ENCODE peak calls at places on chromosomes 4 and X, in six cellular contexts. One of them, this sample, is unnamed. For H3K9me3, the result is how much of the 10 kb centered on the place peaks cover.

GRCh38 chrX:4787971-4788370 is 1074.5 kb upstream of the PRKX start:
- DNase-seq in CD8-positive, alpha-beta T cell: no peak
- DNase-seq in IMR-90: no peak
- DNase-seq in stomach: no peak
- DNase-seq in right cardiac atrium: no peak
- DNase-seq in trophoblast cell: no peak
- DNase-seq in this sample: no peak

GRCh38 chr4:114659386-114660008 is 60.9 kb downstream of the UGT8 start:
- DNase-seq in CD8-positive, alpha-beta T cell: peak
- DNase-seq in IMR-90: peak
- DNase-seq in stomach: peak
- DNase-seq in right cardiac atrium: peak
- DNase-seq in trophoblast cell: peak
- DNase-seq in this sample: no peak

GRCh38 chr4:43223820-43224219 is 331.3 kb downstream of the GRXCR1 start:
- DNase-seq in CD8-positive, alpha-beta T cell: no peak
- DNase-seq in IMR-90: no peak
- DNase-seq in stomach: no peak
- DNase-seq in right cardiac atrium: no peak
- DNase-seq in trophoblast cell: no peak
- DNase-seq in this sample: no peak

GRCh38 chr4:174553828-174554227 is 31.5 kb upstream of the HPGD start:
- DNase-seq in CD8-positive, alpha-beta T cell: no peak
- DNase-seq in IMR-90: no peak
- DNase-seq in stomach: no peak
- DNase-seq in right cardiac atrium: no peak
- DNase-seq in trophoblast cell: no peak
- DNase-seq in this sample: no peak

GRCh38 chr4:42151568-42152506 is 618 bp downstream of the BEND4 start:
- DNase-seq in CD8-positive, alpha-beta T cell: peak
- DNase-seq in IMR-90: no peak
- DNase-seq in stomach: peak
- DNase-seq in right cardiac atrium: peak
- DNase-seq in trophoblast cell: peak
- DNase-seq in this sample: no peak

GRCh38 chr4:122798101-122798500 is 28.5 kb upstream of the FGF2 start:
- DNase-seq in CD8-positive, alpha-beta T cell: no peak
- DNase-seq in IMR-90: peak
- DNase-seq in stomach: no peak
- DNase-seq in right cardiac atrium: peak
- DNase-seq in trophoblast cell: peak
- DNase-seq in this sample: no peak

GRCh38 chrX:41695464-41695863 is 6.7 kb downstream of the GPR34 start:
- DNase-seq in CD8-positive, alpha-beta T cell: no peak
- DNase-seq in IMR-90: peak
- DNase-seq in stomach: no peak
- DNase-seq in right cardiac atrium: no peak
- DNase-seq in trophoblast cell: peak
- DNase-seq in this sample: no peak

GRCh38 chr4:48795108-48795507 is 15.0 kb upstream of the FRYL start:
- DNase-seq in CD8-positive, alpha-beta T cell: no peak
- DNase-seq in IMR-90: no peak
- DNase-seq in stomach: no peak
- DNase-seq in right cardiac atrium: no peak
- DNase-seq in trophoblast cell: no peak
- DNase-seq in this sample: no peak

GRCh38 chr4:79395883-79396282 is 12.1 kb downstream of the GK2 start:
- DNase-seq in CD8-positive, alpha-beta T cell: no peak
- DNase-seq in IMR-90: no peak
- DNase-seq in stomach: no peak
- DNase-seq in right cardiac atrium: no peak
- DNase-seq in trophoblast cell: no peak
- DNase-seq in this sample: no peak

GRCh38 chrX:20514358-20514757 is 247.6 kb upstream of the RPS6KA3 start:
- DNase-seq in CD8-positive, alpha-beta T cell: no peak
- DNase-seq in IMR-90: peak
- DNase-seq in stomach: no peak
- DNase-seq in right cardiac atrium: no peak
- DNase-seq in trophoblast cell: peak
- DNase-seq in this sample: no peak

GRCh38 chrX:18886344-18887161 is 97.4 kb downstream of the PHKA2 start:
- DNase-seq in CD8-positive, alpha-beta T cell: peak
- DNase-seq in IMR-90: peak
- DNase-seq in stomach: peak
- DNase-seq in right cardiac atrium: peak
- DNase-seq in trophoblast cell: peak
- DNase-seq in this sample: peak

GRCh38 chrX:136755411-136755810 is 25.3 kb downstream of the ARHGEF6 start:
- DNase-seq in CD8-positive, alpha-beta T cell: no peak
- DNase-seq in IMR-90: no peak
- DNase-seq in stomach: no peak
- DNase-seq in right cardiac atrium: no peak
- DNase-seq in trophoblast cell: no peak
- DNase-seq in this sample: no peak

GRCh38 chr4:173538903-173539445 is 8.9 kb upstream of the HAND2 start:
- DNase-seq in CD8-positive, alpha-beta T cell: no peak
- DNase-seq in IMR-90: no peak
- DNase-seq in stomach: no peak
- DNase-seq in right cardiac atrium: peak
- DNase-seq in trophoblast cell: no peak
- DNase-seq in this sample: no peak

GRCh38 chrX:65644621-65645287 is 22.7 kb upstream of the MSN start:
- DNase-seq in CD8-positive, alpha-beta T cell: peak
- DNase-seq in IMR-90: peak
- DNase-seq in stomach: peak
- DNase-seq in right cardiac atrium: peak
- DNase-seq in trophoblast cell: peak
- DNase-seq in this sample: peak

GRCh38 chr4:156377036-156377700 is 423.5 kb upstream of the CTSO start:
- DNase-seq in CD8-positive, alpha-beta T cell: no peak
- DNase-seq in IMR-90: peak
- DNase-seq in stomach: no peak
- DNase-seq in right cardiac atrium: no peak
- DNase-seq in trophoblast cell: peak
- DNase-seq in this sample: no peak

GRCh38 chr4:138951764-138952163 is 63.8 kb upstream of the NOCT start:
- DNase-seq in CD8-positive, alpha-beta T cell: no peak
- DNase-seq in IMR-90: no peak
- DNase-seq in stomach: no peak
- DNase-seq in right cardiac atrium: no peak
- DNase-seq in trophoblast cell: peak
- DNase-seq in this sample: no peak

GRCh38 chrX:74613350-74614192 is 853 bp downstream of the RLIM start:
- DNase-seq in CD8-positive, alpha-beta T cell: no peak
- DNase-seq in IMR-90: peak
- DNase-seq in stomach: peak
- DNase-seq in right cardiac atrium: peak
- DNase-seq in trophoblast cell: peak
- DNase-seq in this sample: no peak

GRCh38 chr4:145886871-145887240 is 51.8 kb downstream of the ZNF827 start:
- DNase-seq in CD8-positive, alpha-beta T cell: no peak
- DNase-seq in IMR-90: no peak
- DNase-seq in stomach: no peak
- DNase-seq in right cardiac atrium: peak
- DNase-seq in trophoblast cell: no peak
- DNase-seq in this sample: no peak

GRCh38 chr4:39256436-39256835 is 74.1 kb downstream of the WDR19 start:
- DNase-seq in CD8-positive, alpha-beta T cell: no peak
- DNase-seq in IMR-90: no peak
- DNase-seq in stomach: no peak
- DNase-seq in right cardiac atrium: no peak
- DNase-seq in trophoblast cell: no peak
- DNase-seq in this sample: no peak

GRCh38 chr4:95550566-95550965 is 1.8 kb upstream of the UNC5C start:
- DNase-seq in CD8-positive, alpha-beta T cell: no peak
- DNase-seq in IMR-90: no peak
- DNase-seq in stomach: no peak
- DNase-seq in right cardiac atrium: no peak
- DNase-seq in trophoblast cell: no peak
- DNase-seq in this sample: no peak
- H3K4me3 ChIP-seq in CD8-positive, alpha-beta T cell: no peak
- H3K4me3 ChIP-seq in IMR-90: no peak
- H3K4me3 ChIP-seq in stomach: no peak
- H3K4me3 ChIP-seq in right cardiac atrium: peak
- H3K4me3 ChIP-seq in trophoblast cell: no peak
- H3K4me3 ChIP-seq in this sample: no peak

GRCh38 chr4:25837107-25837506 is 25.7 kb downstream of the SEL1L3 start:
- DNase-seq in CD8-positive, alpha-beta T cell: no peak
- DNase-seq in IMR-90: no peak
- DNase-seq in stomach: no peak
- DNase-seq in right cardiac atrium: no peak
- DNase-seq in trophoblast cell: no peak
- DNase-seq in this sample: no peak
- H3K9me3 ChIP-seq in CD8-positive, alpha-beta T cell: under half
- H3K9me3 ChIP-seq in IMR-90: under half
- H3K9me3 ChIP-seq in stomach: under half
- H3K9me3 ChIP-seq in right cardiac atrium: under half
- H3K9me3 ChIP-seq in trophoblast cell: under half
- H3K9me3 ChIP-seq in this sample: under half

GRCh38 chr4:159770398-159770797 is 667.5 kb downstream of the RAPGEF2 start:
- DNase-seq in CD8-positive, alpha-beta T cell: no peak
- DNase-seq in IMR-90: no peak
- DNase-seq in stomach: no peak
- DNase-seq in right cardiac atrium: no peak
- DNase-seq in trophoblast cell: no peak
- DNase-seq in this sample: no peak

GRCh38 chr4:159765402-159765801 is 662.5 kb downstream of the RAPGEF2 start:
- DNase-seq in CD8-positive, alpha-beta T cell: no peak
- DNase-seq in IMR-90: no peak
- DNase-seq in stomach: no peak
- DNase-seq in right cardiac atrium: no peak
- DNase-seq in trophoblast cell: no peak
- DNase-seq in this sample: no peak

GRCh38 chr4:159768011-159768410 is 665.1 kb downstream of the RAPGEF2 start:
- DNase-seq in CD8-positive, alpha-beta T cell: no peak
- DNase-seq in IMR-90: no peak
- DNase-seq in stomach: no peak
- DNase-seq in right cardiac atrium: no peak
- DNase-seq in trophoblast cell: no peak
- DNase-seq in this sample: no peak

GRCh38 chr4:159766241-159766640 is 663.4 kb downstream of the RAPGEF2 start:
- DNase-seq in CD8-positive, alpha-beta T cell: no peak
- DNase-seq in IMR-90: no peak
- DNase-seq in stomach: no peak
- DNase-seq in right cardiac atrium: no peak
- DNase-seq in trophoblast cell: no peak
- DNase-seq in this sample: no peak

DNA sequence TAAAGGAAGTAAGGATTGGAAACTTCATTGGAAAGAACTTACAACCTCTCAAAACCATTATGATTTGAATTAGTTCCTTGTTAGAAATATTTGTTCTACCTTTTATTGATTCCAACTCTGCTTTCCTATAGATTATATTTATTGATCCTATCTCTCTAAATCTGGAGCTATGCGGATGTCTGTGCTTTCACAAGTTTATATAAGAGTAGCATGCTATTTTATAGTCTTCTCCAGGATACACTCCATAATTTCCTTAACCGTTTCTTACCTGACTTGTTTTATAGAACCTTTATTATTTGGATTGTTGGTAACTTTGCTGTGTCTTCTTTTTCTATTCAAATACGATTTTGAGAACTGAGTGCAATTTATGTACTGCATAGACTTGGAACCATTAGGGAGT is 668.1 kb downstream of the RAPGEF2 start:
- DNase-seq in CD8-positive, alpha-beta T cell: no peak
- DNase-seq in IMR-90: no peak
- DNase-seq in stomach: no peak
- DNase-seq in right cardiac atrium: no peak
- DNase-seq in trophoblast cell: no peak
- DNase-seq in this sample: no peak
- H3K4me3 ChIP-seq in CD8-positive, alpha-beta T cell: no peak
- H3K4me3 ChIP-seq in IMR-90: no peak
- H3K4me3 ChIP-seq in stomach: no peak
- H3K4me3 ChIP-seq in right cardiac atrium: no peak
- H3K4me3 ChIP-seq in trophoblast cell: no peak
- H3K4me3 ChIP-seq in this sample: no peak

GRCh38 chrX:51852621-51853020 is 40.8 kb upstream of the MAGED1 start:
- DNase-seq in CD8-positive, alpha-beta T cell: no peak
- DNase-seq in IMR-90: no peak
- DNase-seq in stomach: no peak
- DNase-seq in right cardiac atrium: no peak
- DNase-seq in trophoblast cell: no peak
- DNase-seq in this sample: no peak

GRCh38 chrX:51853251-51853650 is 40.2 kb upstream of the MAGED1 start:
- DNase-seq in CD8-positive, alpha-beta T cell: no peak
- DNase-seq in IMR-90: no peak
- DNase-seq in stomach: no peak
- DNase-seq in right cardiac atrium: no peak
- DNase-seq in trophoblast cell: no peak
- DNase-seq in this sample: no peak

GRCh38 chrX:51855698-51856097 is 37.7 kb upstream of the MAGED1 start:
- DNase-seq in CD8-positive, alpha-beta T cell: no peak
- DNase-seq in IMR-90: no peak
- DNase-seq in stomach: no peak
- DNase-seq in right cardiac atrium: peak
- DNase-seq in trophoblast cell: no peak
- DNase-seq in this sample: no peak

GRCh38 chrX:51851507-51852085 is 41.8 kb upstream of the MAGED1 start:
- DNase-seq in CD8-positive, alpha-beta T cell: no peak
- DNase-seq in IMR-90: no peak
- DNase-seq in stomach: no peak
- DNase-seq in right cardiac atrium: no peak
- DNase-seq in trophoblast cell: peak
- DNase-seq in this sample: no peak

GRCh38 chrX:51852096-51852495 is 41.3 kb upstream of the MAGED1 start:
- DNase-seq in CD8-positive, alpha-beta T cell: no peak
- DNase-seq in IMR-90: no peak
- DNase-seq in stomach: no peak
- DNase-seq in right cardiac atrium: no peak
- DNase-seq in trophoblast cell: no peak
- DNase-seq in this sample: no peak
- H3K9me3 ChIP-seq in CD8-positive, alpha-beta T cell: under half
- H3K9me3 ChIP-seq in IMR-90: under half
- H3K9me3 ChIP-seq in stomach: under half
- H3K9me3 ChIP-seq in right cardiac atrium: under half
- H3K9me3 ChIP-seq in trophoblast cell: under half
- H3K9me3 ChIP-seq in this sample: under half

DNA sequence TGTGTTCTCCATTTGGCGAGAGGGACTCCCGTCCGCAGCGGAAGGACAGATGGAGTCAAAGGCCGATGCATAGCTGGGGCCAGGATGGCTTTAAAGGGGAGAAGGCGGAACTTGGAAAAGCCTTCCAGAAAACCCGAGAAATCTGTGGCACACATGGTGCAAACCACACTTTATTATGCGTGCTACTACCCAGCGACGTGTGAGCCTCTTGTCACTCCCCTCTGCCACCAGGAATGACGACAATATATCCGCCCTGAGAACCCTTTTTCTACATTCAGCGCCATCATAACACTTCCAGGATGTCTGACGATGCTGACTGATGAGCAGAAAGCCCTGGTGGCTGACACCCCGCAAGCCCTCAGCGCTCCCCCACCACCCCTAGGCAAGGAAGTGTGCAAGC is 689 bp upstream of the DCHS2 start:
- DNase-seq in CD8-positive, alpha-beta T cell: no peak
- DNase-seq in IMR-90: no peak
- DNase-seq in stomach: no peak
- DNase-seq in right cardiac atrium: no peak
- DNase-seq in trophoblast cell: no peak
- DNase-seq in this sample: no peak
- H3K4me3 ChIP-seq in CD8-positive, alpha-beta T cell: no peak
- H3K4me3 ChIP-seq in IMR-90: no peak
- H3K4me3 ChIP-seq in stomach: peak
- H3K4me3 ChIP-seq in right cardiac atrium: peak
- H3K4me3 ChIP-seq in trophoblast cell: no peak
- H3K4me3 ChIP-seq in this sample: no peak

GRCh38 chr4:252065-252601 is 53.1 kb downstream of the ZNF732 start:
- DNase-seq in CD8-positive, alpha-beta T cell: no peak
- DNase-seq in IMR-90: no peak
- DNase-seq in stomach: no peak
- DNase-seq in right cardiac atrium: no peak
- DNase-seq in trophoblast cell: no peak
- DNase-seq in this sample: no peak
- H3K9me3 ChIP-seq in CD8-positive, alpha-beta T cell: under half
- H3K9me3 ChIP-seq in IMR-90: under half
- H3K9me3 ChIP-seq in stomach: under half
- H3K9me3 ChIP-seq in right cardiac atrium: under half
- H3K9me3 ChIP-seq in trophoblast cell: under half
- H3K9me3 ChIP-seq in this sample: under half